ENCODE peak calls at places on chromosomes 16 and 17, in four cellular contexts. I is transverse colon, G is DND-41, T is body of pancreas. Q is an unnamed sample.

GRCh38 chr17:1980665-1981250 is 44.4 kb downstream of the RTN4RL1 start:
- DNase-seq in I (no peak), G (no peak), T (no peak), Q (no peak)

GRCh38 chr16:8572919-8573724 is 17.2 kb downstream of the TMEM114 start:
- DNase-seq in I (no peak), G (peak; percentile 47), T (no peak), Q (no peak)

GRCh38 chr16:75062135-75062943 is 54.2 kb downstream of the LDHD start:
- DNase-seq in I (no peak), G (no peak), T (peak; percentile 30), Q (no peak)

GRCh38 chr17:8103549-8103948 is 14.8 kb downstream of the ALOXE3 start:
- DNase-seq in I (no peak), G (no peak), T (no peak), Q (no peak)

GRCh38 chr17:59311051-59311468 is 20.4 kb upstream of the YPEL2 start:
- DNase-seq in I (peak; percentile 32), G (peak; percentile 48), T (peak; percentile 44), Q (peak; percentile 63)

GRCh38 chr17:45768000-45768399 is 16.1 kb upstream of the CRHR1 start:
- DNase-seq in I (no peak), G (no peak), T (no peak), Q (no peak)

GRCh38 chr17:38748329-38749221 is at the start of gene PCGF2:
- DNase-seq in I (peak; percentile 88), G (peak; percentile 78), T (peak; percentile 82), Q (no peak)

GRCh38 chr17:36544049-36544319 is 735 bp upstream of the GGNBP2 start:
- DNase-seq in I (no peak), G (peak; percentile 26), T (no peak), Q (no peak)

DNA sequence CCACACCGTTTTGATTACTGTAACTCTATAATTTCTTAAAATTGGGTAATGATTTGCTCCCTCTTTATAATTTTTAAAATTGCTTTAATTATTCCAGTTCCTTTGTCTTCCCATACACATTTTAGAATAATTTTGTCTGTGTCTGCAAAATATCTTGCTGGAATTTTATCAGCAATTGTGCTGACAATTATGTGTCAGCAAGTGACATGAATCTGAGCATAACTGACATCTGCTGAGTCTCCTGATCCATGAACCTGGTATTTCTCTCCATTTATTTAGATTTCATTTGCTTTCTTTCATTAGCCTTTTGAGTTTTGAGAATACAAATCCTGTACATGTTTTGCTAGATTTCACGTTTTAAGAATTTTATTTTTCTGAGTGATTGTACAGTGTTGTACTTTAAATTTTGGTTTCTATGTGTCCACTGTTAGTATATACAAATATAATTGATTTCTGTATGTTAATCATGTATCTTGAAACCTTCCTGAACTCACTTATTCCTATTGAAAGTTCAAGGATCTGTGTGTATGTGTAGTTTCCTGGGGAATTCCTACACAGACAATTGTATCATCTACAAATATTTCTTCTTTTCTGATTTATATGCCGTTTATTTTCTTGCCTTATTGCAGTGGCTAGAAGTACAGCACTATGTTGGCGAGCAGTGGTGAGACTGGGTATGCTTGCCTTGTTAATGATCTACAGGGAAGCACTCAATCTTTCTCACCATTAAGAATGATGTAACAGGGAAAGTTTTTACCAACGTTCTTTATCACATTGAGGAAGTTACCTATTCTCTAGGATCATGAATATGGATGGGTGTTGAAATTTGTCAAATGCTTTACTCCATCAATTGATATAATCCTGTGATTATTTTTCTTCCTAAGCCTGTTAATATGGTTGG is 45.2 kb downstream of the N4BP1 start:
- DNase-seq in I (no peak), G (no peak), T (no peak), Q (no peak)
- H3K4me1 ChIP-seq in I (no peaks in the 10 kb centered on the region), G (no peaks in the 10 kb centered on the region), T (peaks cover 23% of the 10 kb centered on the region), Q (peaks cover 19% of the 10 kb centered on the region)

DNA sequence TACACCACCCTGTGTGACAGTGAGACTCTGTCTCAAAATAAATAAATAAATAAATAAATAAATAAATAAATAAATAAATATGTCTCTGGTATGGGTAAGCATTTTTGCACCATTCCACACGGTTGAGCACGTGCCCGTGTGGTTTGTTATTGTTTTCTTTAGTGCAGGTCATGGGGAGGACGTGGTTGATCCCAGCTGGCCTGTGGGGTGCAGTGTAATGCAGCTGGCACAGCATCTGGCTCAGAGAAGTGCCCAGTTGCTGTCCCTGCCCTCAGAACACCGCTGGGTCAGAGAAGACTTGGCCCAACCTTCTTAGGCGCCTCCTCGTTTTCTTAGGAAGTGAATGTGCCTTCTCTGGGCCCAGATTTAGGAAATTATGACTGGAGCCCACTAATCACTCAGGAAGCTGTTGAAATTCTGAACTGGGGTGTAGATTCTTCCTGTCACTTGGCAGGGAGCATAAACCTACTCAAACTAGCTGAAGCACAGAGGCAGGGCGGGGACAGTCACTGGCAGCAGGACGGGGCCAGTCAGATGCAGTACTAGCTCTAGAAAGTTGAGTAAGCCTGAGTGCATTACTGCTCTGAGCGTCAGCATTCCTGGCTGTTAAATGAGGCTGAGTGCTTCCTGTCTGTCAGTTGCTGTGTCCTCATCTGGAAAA is 85.9 kb downstream of the SNX29 start:
- DNase-seq in I (peak; percentile 65), G (no peak), T (no peak), Q (no peak)
- H3K27ac ChIP-seq in I (peak overlapping the region; percentile 41), G (no peak overlapping the region), T (no peak overlapping the region), Q (no peak overlapping the region)

GRCh38 chr17:57984226-57984890 is 3.7 kb downstream of the VEZF1 start:
- DNase-seq in I (no peak), G (no peak), T (no peak), Q (no peak)

GRCh38 chr17:57983446-57983845 is 4.6 kb downstream of the VEZF1 start:
- DNase-seq in I (no peak), G (no peak), T (no peak), Q (no peak)

GRCh38 chr17:57986841-57987581 is 1.0 kb downstream of the VEZF1 start:
- DNase-seq in I (peak; percentile 46), G (peak; percentile 56), T (peak; percentile 50), Q (peak; percentile 73)

GRCh38 chr17:57985675-57985974 is 2.4 kb downstream of the VEZF1 start:
- DNase-seq in I (no peak), G (no peak), T (no peak), Q (no peak)

GRCh38 chr17:57984936-57985674 is 2.9 kb downstream of the VEZF1 start:
- DNase-seq in I (no peak), G (no peak), T (no peak), Q (no peak)
- H3K4me3 ChIP-seq in I (no peak overlapping the region), G (peak overlapping the region; percentile 15), T (no peak overlapping the region), Q (no peak overlapping the region)

GRCh38 chr17:57484826-57485565 is 228.7 kb downstream of the MSI2 start:
- DNase-seq in I (no peak), G (no peak), T (no peak), Q (no peak)

GRCh38 chr17:57485566-57485865 is 229.2 kb downstream of the MSI2 start:
- DNase-seq in I (no peak), G (no peak), T (no peak), Q (no peak)

GRCh38 chr17:57485916-57486315 is 229.6 kb downstream of the MSI2 start:
- DNase-seq in I (no peak), G (no peak), T (no peak), Q (no peak)

GRCh38 chr17:57482657-57483056 is 226.3 kb downstream of the MSI2 start:
- DNase-seq in I (no peak), G (no peak), T (no peak), Q (no peak)

GRCh38 chr17:57484081-57484666 is 227.9 kb downstream of the MSI2 start:
- DNase-seq in I (no peak), G (no peak), T (no peak), Q (no peak)
- H3K4me1 ChIP-seq in I (peaks cover 5% of the 10 kb centered on the region), G (peaks cover 100% of the 10 kb centered on the region), T (no peaks in the 10 kb centered on the region), Q (peaks cover 28% of the 10 kb centered on the region)

DNA sequence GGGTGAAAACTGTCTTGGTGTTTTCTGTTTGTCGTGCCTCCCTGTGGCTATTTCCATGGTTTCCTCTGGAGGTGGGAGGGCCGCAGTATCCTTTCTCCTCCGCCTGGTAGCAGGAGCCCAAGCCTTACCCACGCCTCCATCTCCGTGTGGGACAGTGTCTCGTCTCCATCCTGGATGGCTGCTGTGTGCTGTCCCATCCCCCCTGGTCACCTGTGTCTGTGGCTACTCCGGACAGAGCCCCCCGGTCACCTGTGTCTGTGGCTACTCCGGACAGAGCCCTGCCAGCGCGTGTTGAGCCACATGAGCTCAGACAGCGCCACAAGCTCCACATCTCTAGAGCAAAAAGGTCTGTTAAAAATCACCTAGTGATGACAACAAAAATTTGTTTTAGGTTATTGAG is 198.2 kb upstream of the CHMP6 start:
- DNase-seq in I (no peak), G (no peak), T (no peak), Q (no peak)
- H3K27ac ChIP-seq in I (peak overlapping the region; percentile 79), G (peak overlapping the region; percentile 0), T (no peak overlapping the region), Q (no peak overlapping the region)

DNA sequence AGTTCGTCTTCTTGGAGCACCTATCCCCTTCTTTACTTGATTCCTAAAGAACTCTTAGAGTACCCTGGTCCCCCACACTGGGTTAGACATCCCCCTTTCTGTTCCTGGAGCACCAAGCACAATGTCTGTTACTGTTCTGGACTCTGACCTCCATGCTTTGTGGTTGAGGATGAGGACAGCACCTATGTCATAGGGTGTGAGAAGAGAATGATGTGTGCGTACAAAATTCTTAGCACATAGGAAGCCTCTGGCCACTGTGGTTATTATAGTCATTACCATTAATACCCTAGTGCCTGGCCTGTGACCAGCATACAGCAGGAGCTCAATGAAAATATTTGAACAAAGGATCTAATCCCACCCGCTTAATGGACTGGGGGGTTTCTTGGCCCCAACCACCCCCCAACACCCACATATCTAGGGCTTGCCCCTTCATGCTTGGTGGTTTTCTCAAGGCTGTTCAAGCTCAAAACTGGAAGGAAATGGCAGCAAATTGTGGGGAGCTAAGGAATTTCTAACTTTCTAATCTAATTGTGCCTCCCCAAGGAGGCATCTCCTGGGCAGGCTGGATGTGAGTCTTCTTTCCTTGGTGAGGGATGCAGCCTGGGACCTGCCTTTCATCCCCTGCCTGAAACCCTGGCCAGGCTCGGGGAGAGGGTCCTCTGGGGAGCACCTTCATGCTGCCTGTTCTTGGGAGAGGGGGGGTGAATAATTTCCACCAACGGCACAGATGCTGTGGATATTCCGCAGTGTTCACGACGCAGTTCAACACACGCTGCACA is 1.5 kb upstream of the CMIP start:
- DNase-seq in I (no peak), G (no peak), T (no peak), Q (no peak)
- H3K4me3 ChIP-seq in I (no peak overlapping the region), G (no peak overlapping the region), T (no peak overlapping the region), Q (no peak overlapping the region)

GRCh38 chr17:31696184-31696602 is 162.9 kb downstream of the COPRS start:
- DNase-seq in I (peak; percentile 52), G (no peak), T (peak; percentile 44), Q (no peak)
- H3K4me1 ChIP-seq in I (peaks cover 11% of the 10 kb centered on the region), G (no peaks in the 10 kb centered on the region), T (peaks cover 15% of the 10 kb centered on the region), Q (no peaks in the 10 kb centered on the region)

GRCh38 chr17:28211811-28212210 is 107.2 kb upstream of the TMEM97 start:
- DNase-seq in I (no peak), G (no peak), T (no peak), Q (no peak)
- H3K27ac ChIP-seq in I (no peak overlapping the region), G (no peak overlapping the region), T (no peak overlapping the region), Q (no peak overlapping the region)

DNA sequence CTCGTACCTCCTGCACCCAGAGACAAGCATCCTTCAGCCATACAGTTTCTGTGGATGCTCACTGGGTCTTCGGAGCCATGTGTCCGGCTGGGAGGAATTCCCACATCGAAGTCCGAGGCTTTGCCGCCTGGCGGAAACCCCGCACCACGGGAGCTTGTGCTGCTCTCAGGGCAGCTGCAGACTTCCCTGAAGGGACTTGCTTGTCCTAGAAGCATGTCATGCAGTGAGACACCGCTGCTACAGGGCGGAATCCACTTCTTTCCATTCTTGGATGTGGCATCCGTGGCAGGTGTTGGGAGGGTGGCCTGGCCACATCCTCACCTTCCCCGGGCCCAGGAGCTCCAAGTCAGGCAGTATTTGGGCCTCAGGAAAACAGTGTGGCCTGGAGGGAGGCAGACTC is 122.5 kb downstream of the CMIP start:
- DNase-seq in I (no peak), G (no peak), T (no peak), Q (no peak)
- H3K4me3 ChIP-seq in I (no peak overlapping the region), G (no peak overlapping the region), T (no peak overlapping the region), Q (no peak overlapping the region)